ENCODE peak calls at places on chromosomes 7 and 10, in ten cellular contexts. P is IMR-90, L is astrocyte, W is spleen, Z is SK-N-SH, U is left ventricle myocardium inferior, S is prostate gland, M is thoracic aorta, R is Caco-2, T is Peyer's patch. J is an unnamed sample.
A peak's percentile ranks its signal among the peaks of the same experiment; 100 is the strongest.

GRCh38 chr10:132371641-132372081 is 25.3 kb upstream of the PWWP2B start:
- DNase-seq in M (no peak), T (peak; percentile 48), U (no peak), P (no peak), S (no peak), Z (no peak), L (no peak), W (peak; percentile 56), R (peak; percentile 48), J (no peak)

GRCh38 chr7:39661960-39662359 is 38.6 kb downstream of the RALA start:
- DNase-seq in U (no peak), Z (no peak), M (no peak), W (no peak), P (no peak), S (no peak), L (no peak), R (no peak), T (no peak), J (no peak)

GRCh38 chr7:107838816-107839584 is 36.0 kb upstream of the SLC26A3 start:
- DNase-seq in S (no peak), R (no peak), T (no peak), M (no peak), U (no peak), Z (no peak), W (no peak), P (no peak), L (no peak), J (no peak)

GRCh38 chr10:49273626-49274025 is 25.3 kb upstream of the C10orf71 start:
- DNase-seq in S (no peak), P (no peak), U (no peak), M (no peak), R (no peak), L (no peak), W (no peak), T (no peak), Z (no peak), J (no peak)

GRCh38 chr7:151091431-151091830 is 5.2 kb downstream of the AGAP3 start:
- DNase-seq in L (no peak), W (no peak), T (peak; percentile 85), P (no peak), M (no peak), U (no peak), R (peak; percentile 80), S (no peak), Z (no peak), J (peak; percentile 78)

GRCh38 chr7:128835790-128836641 is 5.8 kb downstream of the FLNC start:
- DNase-seq in U (no peak), R (no peak), S (no peak), L (peak; percentile 69), Z (no peak), P (peak; percentile 66), W (no peak), M (no peak), T (no peak), J (no peak)

GRCh38 chr10:7070950-7071349 is 339.9 kb downstream of the SFMBT2 start:
- DNase-seq in S (no peak), Z (no peak), T (no peak), P (no peak), L (no peak), W (no peak), R (no peak), U (no peak), M (no peak), J (no peak)

GRCh38 chr10:104440221-104440620 is 86.6 kb downstream of the CFAP58 start:
- DNase-seq in R (no peak), S (no peak), T (no peak), U (no peak), W (no peak), P (peak; percentile 33), Z (no peak), M (no peak), L (peak; percentile 72), J (no peak)

GRCh38 chr10:33244354-33244967 is 90.0 kb downstream of the NRP1 start:
- DNase-seq in T (no peak), W (no peak), R (no peak), S (no peak), U (no peak), M (no peak), L (no peak), P (no peak), Z (no peak), J (no peak)
- H3K4me3 ChIP-seq in T (no peak overlapping the region), W (no peak overlapping the region), R (no peak overlapping the region), S (no peak overlapping the region), U (no peak overlapping the region), M (no peak overlapping the region), L (no peak overlapping the region), P (no peak overlapping the region), Z (no peak overlapping the region), J (no peak overlapping the region)

GRCh38 chr10:69344591-69345244 is 66.4 kb downstream of the HK1 start:
- DNase-seq in U (no peak), M (no peak), S (no peak), W (peak; percentile 81), R (no peak), L (no peak), T (no peak), Z (no peak), P (no peak), J (peak; percentile 45)

GRCh38 chr10:69346776-69347175 is 68.5 kb downstream of the HK1 start:
- DNase-seq in P (no peak), R (no peak), T (no peak), S (no peak), W (no peak), Z (no peak), M (no peak), L (no peak), U (no peak), J (no peak)

GRCh38 chr10:69343905-69344304 is 65.6 kb downstream of the HK1 start:
- DNase-seq in T (no peak), W (no peak), P (no peak), U (no peak), M (no peak), L (no peak), S (no peak), R (no peak), Z (no peak), J (no peak)

GRCh38 chr10:69345402-69345801 is 67.1 kb downstream of the HK1 start:
- DNase-seq in T (no peak), S (peak; percentile 67), P (no peak), R (no peak), W (no peak), M (no peak), Z (no peak), U (no peak), L (no peak), J (no peak)

DNA sequence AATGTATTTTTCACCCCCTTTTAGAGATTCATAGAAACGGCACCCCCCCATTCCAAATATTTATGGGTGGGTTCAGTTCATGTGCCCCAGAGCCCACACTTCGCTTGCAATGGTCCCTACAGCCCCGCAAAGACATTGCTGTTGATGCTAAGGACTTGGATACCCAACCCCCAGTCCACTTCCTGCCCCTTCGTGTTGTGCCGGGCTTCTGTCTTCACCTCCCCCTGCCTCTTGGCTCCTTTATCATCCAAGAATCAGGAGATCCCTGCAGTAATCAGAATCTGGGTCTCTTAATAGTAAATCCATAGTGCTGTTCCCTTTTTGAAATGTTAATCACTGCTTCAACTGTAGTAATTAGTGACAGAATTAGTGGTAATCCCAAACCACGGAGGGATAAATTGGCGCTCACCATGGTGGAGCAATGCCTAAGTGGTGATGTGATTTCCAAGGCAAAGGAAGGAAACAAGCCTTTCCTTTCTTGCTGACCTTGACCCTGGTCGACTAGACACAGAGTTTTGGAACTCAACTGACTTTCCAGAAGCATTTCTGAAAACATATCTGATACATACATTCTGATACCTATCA is 67.7 kb downstream of the HK1 start:
- DNase-seq in S (no peak), Z (no peak), P (no peak), T (no peak), M (no peak), R (no peak), W (no peak), U (no peak), L (no peak), J (no peak)
- H3K4me1 ChIP-seq in S (peaks cover 9% of the 10 kb centered on the region), Z (peaks cover 14% of the 10 kb centered on the region), P (peaks cover 9% of the 10 kb centered on the region), T (peaks cover 14% of the 10 kb centered on the region), M (peaks cover 24% of the 10 kb centered on the region), R (no peaks in the 10 kb centered on the region), W (peaks cover 69% of the 10 kb centered on the region), U (peaks cover 69% of the 10 kb centered on the region), L (peaks cover 24% of the 10 kb centered on the region), J (peaks cover 10% of the 10 kb centered on the region)

GRCh38 chr7:3393862-3394261 is 92.8 kb downstream of the SDK1 start:
- DNase-seq in Z (no peak), U (no peak), P (no peak), W (no peak), M (no peak), L (no peak), R (no peak), T (no peak), S (no peak), J (no peak)

GRCh38 chr7:3404490-3404889 is 103.4 kb downstream of the SDK1 start:
- DNase-seq in S (no peak), Z (peak; percentile 67), T (no peak), R (no peak), M (no peak), P (peak; percentile 56), W (no peak), U (no peak), L (peak; percentile 60), J (no peak)

GRCh38 chr7:3397324-3397723 is 96.3 kb downstream of the SDK1 start:
- DNase-seq in U (no peak), Z (no peak), M (no peak), S (no peak), W (no peak), L (no peak), R (no peak), T (no peak), P (no peak), J (no peak)

GRCh38 chr7:3399858-3400257 is 98.8 kb downstream of the SDK1 start:
- DNase-seq in S (no peak), U (no peak), Z (no peak), R (peak; percentile 54), T (no peak), L (peak; percentile 3), P (peak; percentile 5), M (no peak), W (no peak), J (no peak)
- TF ChIP-seq CTCF in S (no peak), U (peak; percentile 21), Z (peak; percentile 36), R (peak; percentile 37), T (no peak), L (no peak), P (no peak), M (no peak), W (no peak), J (no peak)

GRCh38 chr7:16409777-16410176 is 11.6 kb downstream of the CRPPA start:
- DNase-seq in L (no peak), Z (no peak), U (no peak), M (no peak), S (no peak), R (no peak), W (no peak), P (peak; percentile 40), T (no peak), J (no peak)

GRCh38 chr7:16416289-16417282 is 4.8 kb downstream of the CRPPA start:
- DNase-seq in P (peak; percentile 67), U (no peak), T (no peak), L (peak; percentile 83), M (no peak), W (no peak), Z (no peak), R (no peak), S (no peak), J (no peak)

GRCh38 chr7:16412535-16413247 is 8.6 kb downstream of the CRPPA start:
- DNase-seq in Z (no peak), M (no peak), U (no peak), P (no peak), T (no peak), R (no peak), W (no peak), S (no peak), L (no peak), J (no peak)

DNA sequence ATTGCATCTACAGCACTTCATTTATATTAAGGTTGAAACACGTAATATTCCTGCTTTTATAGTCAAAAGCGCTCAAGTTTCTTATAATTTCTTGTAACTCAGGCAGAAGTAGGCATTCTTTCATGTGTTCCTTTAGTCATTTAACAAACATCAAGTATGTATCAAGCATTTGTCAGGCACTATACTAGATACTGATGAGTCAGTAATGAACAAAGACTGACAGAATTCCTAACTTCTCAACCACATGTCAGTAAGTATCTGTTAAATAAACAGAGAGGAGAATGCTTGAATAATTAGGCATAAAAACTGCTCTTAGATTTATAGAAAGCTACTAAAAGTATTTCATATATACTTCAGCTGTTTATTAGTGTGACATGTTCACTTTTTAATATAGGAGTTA is 9.9 kb downstream of the CRPPA start:
- DNase-seq in L (peak; percentile 18), W (no peak), T (no peak), P (peak; percentile 35), S (no peak), U (no peak), R (no peak), Z (no peak), M (no peak), J (no peak)
- H3K4me3 ChIP-seq in L (no peak overlapping the region), W (no peak overlapping the region), T (no peak overlapping the region), P (no peak overlapping the region), S (no peak overlapping the region), U (no peak overlapping the region), R (no peak overlapping the region), Z (no peak overlapping the region), M (no peak overlapping the region), J (no peak overlapping the region)